ENCODE peak calls at places on chromosomes 1 and 21, in six cellular contexts. One of them, this sample, is unnamed.

GRCh38 chr1:226827458-226827857 is 43.0 kb upstream of the PSEN2 start:
- DNase-seq in AG04450: no peak
- DNase-seq in NB4: peak
- DNase-seq in PC-3: peak
- DNase-seq in astrocyte: no peak
- DNase-seq in sigmoid colon: peak
- DNase-seq in this sample: no peak

GRCh38 chr1:23745515-23745914 is 2.2 kb downstream of the ELOA start:
- DNase-seq in sigmoid colon: no peak
- DNase-seq in PC-3: peak
- DNase-seq in NB4: peak
- DNase-seq in astrocyte: no peak
- DNase-seq in AG04450: no peak
- DNase-seq in this sample: no peak

GRCh38 chr1:238898856-238899255 is 487.5 kb upstream of the CHRM3 start:
- DNase-seq in NB4: peak
- DNase-seq in sigmoid colon: no peak
- DNase-seq in AG04450: no peak
- DNase-seq in PC-3: peak
- DNase-seq in astrocyte: peak
- DNase-seq in this sample: no peak

GRCh38 chr1:179984942-179985341 is 30.3 kb downstream of the CEP350 start:
- DNase-seq in AG04450: no peak
- DNase-seq in astrocyte: no peak
- DNase-seq in sigmoid colon: no peak
- DNase-seq in PC-3: no peak
- DNase-seq in NB4: no peak
- DNase-seq in this sample: no peak

GRCh38 chr1:220528679-220529529 is 968 bp downstream of the MARK1 start:
- DNase-seq in AG04450: no peak
- DNase-seq in PC-3: no peak
- DNase-seq in NB4: no peak
- DNase-seq in sigmoid colon: peak
- DNase-seq in astrocyte: no peak
- DNase-seq in this sample: peak

GRCh38 chr1:202349263-202349928 is 897 bp downstream of the PPP1R12B start:
- DNase-seq in sigmoid colon: no peak
- DNase-seq in NB4: peak
- DNase-seq in PC-3: peak
- DNase-seq in AG04450: no peak
- DNase-seq in astrocyte: peak
- DNase-seq in this sample: no peak

GRCh38 chr1:21325231-21325718 is 35.0 kb upstream of the ECE1 start:
- DNase-seq in NB4: peak
- DNase-seq in astrocyte: no peak
- DNase-seq in AG04450: no peak
- DNase-seq in sigmoid colon: peak
- DNase-seq in PC-3: no peak
- DNase-seq in this sample: no peak

GRCh38 chr21:25735895-25736597 is 1.3 kb downstream of the GABPA start:
- DNase-seq in PC-3: peak
- DNase-seq in AG04450: no peak
- DNase-seq in NB4: peak
- DNase-seq in astrocyte: peak
- DNase-seq in sigmoid colon: no peak
- DNase-seq in this sample: no peak

GRCh38 chr1:22728751-22729399 is 18.2 kb downstream of the EPHB2 start:
- DNase-seq in PC-3: no peak
- DNase-seq in sigmoid colon: no peak
- DNase-seq in AG04450: no peak
- DNase-seq in NB4: no peak
- DNase-seq in astrocyte: no peak
- DNase-seq in this sample: no peak

GRCh38 chr21:44513389-44514217 is 26.4 kb downstream of the KRTAP10-1 start:
- DNase-seq in sigmoid colon: no peak
- DNase-seq in AG04450: no peak
- DNase-seq in NB4: no peak
- DNase-seq in astrocyte: no peak
- DNase-seq in PC-3: peak
- DNase-seq in this sample: peak

GRCh38 chr1:238642231-238642630 is 744.1 kb upstream of the CHRM3 start:
- DNase-seq in AG04450: no peak
- DNase-seq in PC-3: no peak
- DNase-seq in astrocyte: peak
- DNase-seq in sigmoid colon: no peak
- DNase-seq in NB4: no peak
- DNase-seq in this sample: no peak

GRCh38 chr1:37478890-37479254 is 4.5 kb downstream of the ZC3H12A start:
- DNase-seq in PC-3: peak
- DNase-seq in astrocyte: peak
- DNase-seq in AG04450: no peak
- DNase-seq in NB4: peak
- DNase-seq in sigmoid colon: no peak
- DNase-seq in this sample: no peak

GRCh38 chr1:12539705-12540579 is 78.1 kb downstream of the DHRS3 start:
- DNase-seq in NB4: peak
- DNase-seq in astrocyte: peak
- DNase-seq in PC-3: no peak
- DNase-seq in AG04450: peak
- DNase-seq in sigmoid colon: peak
- DNase-seq in this sample: no peak

GRCh38 chr1:99850458-99850974 is 355 bp downstream of the AGL start:
- DNase-seq in AG04450: no peak
- DNase-seq in astrocyte: no peak
- DNase-seq in PC-3: peak
- DNase-seq in sigmoid colon: no peak
- DNase-seq in NB4: peak
- DNase-seq in this sample: no peak

GRCh38 chr1:6008084-6008415 is 15.8 kb upstream of the NPHP4 start:
- DNase-seq in astrocyte: no peak
- DNase-seq in AG04450: no peak
- DNase-seq in NB4: no peak
- DNase-seq in sigmoid colon: no peak
- DNase-seq in PC-3: no peak
- DNase-seq in this sample: no peak

GRCh38 chr1:225441314-225442119 is 13.7 kb upstream of the LBR start:
- DNase-seq in PC-3: no peak
- DNase-seq in astrocyte: no peak
- DNase-seq in NB4: no peak
- DNase-seq in AG04450: no peak
- DNase-seq in sigmoid colon: peak
- DNase-seq in this sample: no peak

GRCh38 chr21:42526379-42526727 is 12.7 kb downstream of the SLC37A1 start:
- DNase-seq in NB4: no peak
- DNase-seq in sigmoid colon: peak
- DNase-seq in AG04450: no peak
- DNase-seq in astrocyte: no peak
- DNase-seq in PC-3: no peak
- DNase-seq in this sample: no peak

GRCh38 chr21:28639742-28640141 is 352.9 kb downstream of the LTN1 start:
- DNase-seq in NB4: no peak
- DNase-seq in AG04450: no peak
- DNase-seq in astrocyte: peak
- DNase-seq in sigmoid colon: no peak
- DNase-seq in PC-3: no peak
- DNase-seq in this sample: no peak

GRCh38 chr21:18253809-18254208 is 9.2 kb downstream of the CHODL start:
- DNase-seq in NB4: no peak
- DNase-seq in astrocyte: no peak
- DNase-seq in sigmoid colon: no peak
- DNase-seq in AG04450: no peak
- DNase-seq in PC-3: no peak
- DNase-seq in this sample: no peak

GRCh38 chr1:24481843-24482610 is 20.6 kb upstream of the RCAN3 start:
- DNase-seq in sigmoid colon: no peak
- DNase-seq in AG04450: no peak
- DNase-seq in astrocyte: no peak
- DNase-seq in NB4: peak
- DNase-seq in PC-3: no peak
- DNase-seq in this sample: no peak

GRCh38 chr1:10378071-10378841 is 20.6 kb upstream of the PGD start:
- DNase-seq in sigmoid colon: peak
- DNase-seq in PC-3: peak
- DNase-seq in AG04450: peak
- DNase-seq in NB4: peak
- DNase-seq in astrocyte: peak
- DNase-seq in this sample: no peak

GRCh38 chr1:30601316-30602085 is 121.9 kb downstream of the MATN1 start:
- DNase-seq in AG04450: no peak
- DNase-seq in PC-3: no peak
- DNase-seq in astrocyte: no peak
- DNase-seq in NB4: no peak
- DNase-seq in sigmoid colon: no peak
- DNase-seq in this sample: no peak
- TF ChIP-seq CTCF in AG04450: no peak
- TF ChIP-seq CTCF in PC-3: no peak
- TF ChIP-seq CTCF in astrocyte: no peak
- TF ChIP-seq CTCF in NB4: no peak
- TF ChIP-seq CTCF in sigmoid colon: no peak
- TF ChIP-seq CTCF in this sample: no peak

DNA sequence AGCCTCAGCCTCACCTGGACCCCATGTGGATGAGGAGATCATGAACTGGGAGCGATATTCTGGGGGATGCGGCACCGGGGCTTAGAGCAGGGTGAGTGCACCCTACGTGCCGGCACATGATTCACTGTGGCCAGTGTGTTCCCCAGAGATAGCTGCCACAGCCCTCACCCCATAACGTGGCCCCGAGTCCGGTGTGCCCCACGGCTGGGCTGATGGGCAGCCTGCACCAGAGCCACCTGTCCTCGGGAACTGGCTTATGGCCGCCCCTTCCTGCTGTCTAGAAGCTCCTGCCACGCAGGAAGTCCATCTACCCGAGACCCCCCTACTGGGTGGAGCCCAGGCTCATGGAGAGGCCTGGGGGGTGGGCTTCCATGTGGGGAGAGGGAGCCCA is 39.1 kb upstream of the SLC19A1 start:
- DNase-seq in NB4: no peak
- DNase-seq in sigmoid colon: peak
- DNase-seq in astrocyte: no peak
- DNase-seq in AG04450: no peak
- DNase-seq in PC-3: no peak
- DNase-seq in this sample: no peak
- TF ChIP-seq CTCF in NB4: no peak
- TF ChIP-seq CTCF in sigmoid colon: no peak
- TF ChIP-seq CTCF in astrocyte: no peak
- TF ChIP-seq CTCF in AG04450: no peak
- TF ChIP-seq CTCF in PC-3: no peak
- TF ChIP-seq CTCF in this sample: no peak

DNA sequence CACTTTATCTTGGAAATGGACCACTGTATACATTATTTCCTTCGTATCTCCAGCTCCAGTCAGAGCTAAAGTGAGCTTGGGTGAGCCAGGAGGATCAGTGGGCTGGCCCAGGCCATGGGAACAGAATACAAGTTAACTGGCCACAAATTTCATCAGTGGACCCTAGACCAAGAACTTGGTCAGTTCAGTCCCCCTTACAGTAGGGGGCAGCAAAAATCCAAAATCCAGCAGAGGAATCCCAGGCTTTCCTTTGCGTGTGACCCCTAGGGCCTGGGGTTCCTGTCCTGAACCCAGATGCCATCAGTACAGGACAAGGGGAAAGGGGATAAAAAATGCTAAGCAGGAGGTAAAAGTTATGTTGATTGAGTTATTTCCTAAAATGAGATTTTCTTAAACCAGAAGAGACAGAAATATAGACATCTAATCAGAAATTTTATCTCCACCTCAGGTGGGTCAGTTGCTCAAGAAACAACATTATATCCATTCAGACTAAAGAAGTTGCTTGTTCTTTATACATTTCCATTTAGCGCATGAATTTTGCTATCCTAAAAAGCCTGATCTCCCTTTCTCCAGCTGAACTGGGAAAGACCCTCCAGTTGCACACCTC is 24.1 kb upstream of the LCE5A start:
- DNase-seq in NB4: peak
- DNase-seq in PC-3: peak
- DNase-seq in sigmoid colon: no peak
- DNase-seq in AG04450: no peak
- DNase-seq in astrocyte: no peak
- DNase-seq in this sample: peak
- TF ChIP-seq CTCF in NB4: peak
- TF ChIP-seq CTCF in PC-3: peak
- TF ChIP-seq CTCF in sigmoid colon: no peak
- TF ChIP-seq CTCF in AG04450: no peak
- TF ChIP-seq CTCF in astrocyte: no peak
- TF ChIP-seq CTCF in this sample: peak

DNA sequence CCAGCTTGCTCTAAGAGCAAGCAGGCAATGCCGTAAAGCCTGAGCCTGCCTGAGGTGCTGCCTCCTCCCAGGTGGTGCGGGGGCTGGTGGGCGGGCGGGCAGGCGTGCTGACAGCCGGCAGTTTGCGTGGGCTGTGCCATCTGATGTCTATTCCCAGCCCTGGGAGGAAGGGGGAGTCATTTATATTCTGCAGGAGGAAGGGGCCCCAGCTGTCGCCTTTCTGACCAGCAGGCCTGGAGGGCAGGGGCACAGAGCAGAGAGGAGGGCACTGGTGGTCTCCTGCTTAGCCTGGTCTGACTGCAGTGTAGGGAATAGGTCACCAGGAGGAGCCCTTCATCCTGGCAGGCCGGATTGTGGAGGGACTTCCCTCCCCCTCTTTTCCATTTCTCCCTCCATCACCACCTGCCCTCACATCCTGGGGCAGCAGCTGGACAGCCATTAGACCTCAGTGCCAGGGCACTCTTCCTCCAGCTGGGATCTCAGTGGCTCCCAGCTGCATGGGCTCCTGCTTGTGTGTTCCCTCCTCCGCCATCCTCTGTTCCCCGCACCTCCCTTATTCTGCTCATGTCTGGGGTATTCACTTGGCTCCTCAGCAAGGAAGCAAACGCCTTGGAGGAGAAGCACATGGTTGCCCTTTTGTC is 4.4 kb downstream of the CYB561D1 start:
- DNase-seq in astrocyte: no peak
- DNase-seq in PC-3: peak
- DNase-seq in NB4: peak
- DNase-seq in AG04450: no peak
- DNase-seq in sigmoid colon: no peak
- DNase-seq in this sample: peak
- TF ChIP-seq CTCF in astrocyte: peak
- TF ChIP-seq CTCF in PC-3: peak
- TF ChIP-seq CTCF in NB4: peak
- TF ChIP-seq CTCF in AG04450: peak
- TF ChIP-seq CTCF in sigmoid colon: peak
- TF ChIP-seq CTCF in this sample: peak

GRCh38 chr1:59415876-59416275 is 119.0 kb downstream of the FGGY start:
- DNase-seq in sigmoid colon: no peak
- DNase-seq in AG04450: no peak
- DNase-seq in NB4: no peak
- DNase-seq in PC-3: no peak
- DNase-seq in astrocyte: peak
- DNase-seq in this sample: no peak
- TF ChIP-seq CTCF in sigmoid colon: no peak
- TF ChIP-seq CTCF in AG04450: no peak
- TF ChIP-seq CTCF in NB4: no peak
- TF ChIP-seq CTCF in PC-3: no peak
- TF ChIP-seq CTCF in astrocyte: no peak
- TF ChIP-seq CTCF in this sample: no peak